ENCODE peak calls at places on chromosomes 5 and 9, in five cellular contexts. J is natural killer cell, C is tibial nerve, R is right lobe of liver, F is GM13976. P is an unnamed sample.
A peak's percentile ranks its signal among the peaks of the same experiment; 100 is the strongest.

GRCh38 chr5:116442095-116442534 is 132.5 kb downstream of the SEMA6A start:
- DNase-seq in J (no peak), C (no peak), R (peak; percentile 74), F (no peak), P (no peak)

GRCh38 chr9:81375461-81376100 is 313.8 kb downstream of the TLE1 start:
- DNase-seq in J (no peak), C (no peak), R (no peak), F (no peak), P (no peak)

GRCh38 chr5:133611357-133612020 is 852 bp downstream of the FSTL4 start:
- DNase-seq in J (no peak), C (no peak), R (no peak), F (no peak), P (no peak)

GRCh38 chr5:14809369-14810144 is 62.0 kb downstream of the ANKH start:
- DNase-seq in J (peak; percentile 56), C (peak; percentile 32), R (peak; percentile 53), F (peak; percentile 67), P (peak; percentile 88)

GRCh38 chr5:146213210-146213838 is 9.9 kb downstream of the RBM27 start:
- DNase-seq in J (no peak), C (no peak), R (no peak), F (no peak), P (no peak)

GRCh38 chr9:136619742-136620440 is 42.8 kb upstream of the EGFL7 start:
- DNase-seq in J (peak; percentile 46), C (peak; percentile 71), R (peak; percentile 97), F (no peak), P (peak; percentile 96)

GRCh38 chr5:68167195-68167651 is 48.3 kb upstream of the PIK3R1 start:
- DNase-seq in J (no peak), C (no peak), R (no peak), F (no peak), P (no peak)

GRCh38 chr5:16934123-16934522 is 2.0 kb downstream of the MYO10 start:
- DNase-seq in J (no peak), C (no peak), R (no peak), F (peak; percentile 59), P (peak; percentile 48)

GRCh38 chr9:131781069-131781468 is 41.2 kb upstream of the RAPGEF1 start:
- DNase-seq in J (no peak), C (no peak), R (no peak), F (no peak), P (no peak)

GRCh38 chr9:33709241-33709640 is 86.1 kb upstream of the PRSS3 start:
- DNase-seq in J (no peak), C (no peak), R (no peak), F (no peak), P (no peak)

GRCh38 chr5:14914193-14914592 is 42.6 kb upstream of the ANKH start:
- DNase-seq in J (no peak), C (no peak), R (no peak), F (no peak), P (no peak)

GRCh38 chr9:110095238-110095637 is 112.7 kb downstream of the C9orf152 start:
- DNase-seq in J (no peak), C (no peak), R (no peak), F (no peak), P (no peak)

GRCh38 chr9:134839441-134840125 is 41.0 kb upstream of the FCN2 start:
- DNase-seq in J (no peak), C (no peak), R (no peak), F (no peak), P (no peak)
- TF ChIP-seq CTCF in J (no peak), C (no peak), R (no peak), F (no peak), P (no peak)

GRCh38 chr5:151517122-151517920 is 69.9 kb downstream of the SLC36A1 start:
- DNase-seq in J (no peak), C (no peak), R (no peak), F (no peak), P (no peak)

GRCh38 chr5:151523335-151523734 is 67.8 kb downstream of the FAT2 start:
- DNase-seq in J (no peak), C (no peak), R (no peak), F (peak; percentile 72), P (no peak)

DNA sequence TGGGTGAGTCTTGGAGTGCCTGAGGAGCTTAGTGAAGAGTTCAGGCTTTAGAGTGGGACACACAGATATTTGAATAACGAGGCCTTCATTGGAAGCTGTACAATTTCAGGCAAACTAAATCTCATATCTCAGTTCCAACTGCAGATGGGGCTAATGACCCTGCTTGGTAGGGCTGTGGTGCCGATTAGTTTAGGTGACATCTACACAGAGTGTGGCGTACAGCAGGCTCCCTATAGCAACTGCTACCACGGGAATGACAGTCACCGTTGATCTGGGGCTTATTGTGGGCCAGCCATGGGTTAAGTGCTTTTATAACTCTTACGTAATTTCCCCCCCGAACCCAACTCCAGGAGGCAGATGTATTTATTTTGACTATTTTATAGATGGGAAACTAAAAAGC is 70.8 kb downstream of the FAT2 start:
- DNase-seq in J (no peak), C (no peak), R (no peak), F (no peak), P (no peak)
- TF ChIP-seq CTCF in J (no peak), C (no peak), R (no peak), F (no peak), P (no peak)

GRCh38 chr9:120985759-120986353 is 59.3 kb upstream of the TRAF1 start:
- DNase-seq in J (no peak), C (no peak), R (no peak), F (peak; percentile 50), P (no peak)
- TF ChIP-seq CTCF in J (no peak), C (peak; percentile 49), R (peak; percentile 40), F (peak; percentile 42), P (peak; percentile 30)

GRCh38 chr5:139711067-139711851 is 63.1 kb downstream of the CXXC5 start:
- DNase-seq in J (peak; percentile 71), C (no peak), R (no peak), F (peak; percentile 76), P (no peak)
- TF ChIP-seq CTCF in J (peak; percentile 31), C (no peak), R (no peak), F (peak; percentile 46), P (no peak)

GRCh38 chr9:99235874-99236627 is 14.0 kb downstream of the SEC61B start:
- DNase-seq in J (no peak), C (no peak), R (no peak), F (peak; percentile 58), P (no peak)
- TF ChIP-seq CTCF in J (no peak), C (no peak), R (no peak), F (no peak), P (no peak)

DNA sequence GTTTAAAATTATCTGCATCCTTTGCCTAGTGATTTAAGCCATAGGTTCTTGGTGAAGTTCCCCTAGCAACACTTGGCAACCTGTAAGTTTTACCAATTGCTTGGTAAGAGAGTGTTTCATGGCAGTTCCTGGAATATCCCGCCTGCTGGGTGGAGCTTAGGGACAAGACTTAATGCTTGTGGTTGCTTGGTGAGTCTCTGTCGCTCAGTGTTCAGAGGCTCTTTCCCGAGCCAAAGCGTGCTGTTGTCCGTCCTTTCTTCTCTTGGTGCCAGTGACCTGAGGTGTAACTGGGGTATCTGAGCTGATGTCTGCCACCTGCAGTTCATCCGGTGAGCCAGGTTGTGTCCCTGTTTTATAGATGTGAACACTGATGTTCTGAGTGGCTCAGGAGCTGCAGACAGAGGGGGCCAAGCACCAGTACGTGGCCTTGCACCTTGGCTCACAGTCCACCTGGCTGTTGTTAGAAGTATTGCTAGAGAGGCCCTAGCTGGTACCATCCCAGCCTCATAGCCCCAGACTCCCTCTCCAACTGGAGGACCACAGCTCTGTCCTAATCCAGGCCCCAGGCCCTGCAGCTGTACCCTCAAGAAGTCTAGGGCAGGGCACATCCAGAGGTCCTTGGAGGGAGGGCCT is 16.1 kb downstream of the PHF2 start:
- DNase-seq in J (no peak), C (no peak), R (no peak), F (peak; percentile 12), P (no peak)
- TF ChIP-seq CTCF in J (no peak), C (no peak), R (no peak), F (no peak), P (no peak)

DNA sequence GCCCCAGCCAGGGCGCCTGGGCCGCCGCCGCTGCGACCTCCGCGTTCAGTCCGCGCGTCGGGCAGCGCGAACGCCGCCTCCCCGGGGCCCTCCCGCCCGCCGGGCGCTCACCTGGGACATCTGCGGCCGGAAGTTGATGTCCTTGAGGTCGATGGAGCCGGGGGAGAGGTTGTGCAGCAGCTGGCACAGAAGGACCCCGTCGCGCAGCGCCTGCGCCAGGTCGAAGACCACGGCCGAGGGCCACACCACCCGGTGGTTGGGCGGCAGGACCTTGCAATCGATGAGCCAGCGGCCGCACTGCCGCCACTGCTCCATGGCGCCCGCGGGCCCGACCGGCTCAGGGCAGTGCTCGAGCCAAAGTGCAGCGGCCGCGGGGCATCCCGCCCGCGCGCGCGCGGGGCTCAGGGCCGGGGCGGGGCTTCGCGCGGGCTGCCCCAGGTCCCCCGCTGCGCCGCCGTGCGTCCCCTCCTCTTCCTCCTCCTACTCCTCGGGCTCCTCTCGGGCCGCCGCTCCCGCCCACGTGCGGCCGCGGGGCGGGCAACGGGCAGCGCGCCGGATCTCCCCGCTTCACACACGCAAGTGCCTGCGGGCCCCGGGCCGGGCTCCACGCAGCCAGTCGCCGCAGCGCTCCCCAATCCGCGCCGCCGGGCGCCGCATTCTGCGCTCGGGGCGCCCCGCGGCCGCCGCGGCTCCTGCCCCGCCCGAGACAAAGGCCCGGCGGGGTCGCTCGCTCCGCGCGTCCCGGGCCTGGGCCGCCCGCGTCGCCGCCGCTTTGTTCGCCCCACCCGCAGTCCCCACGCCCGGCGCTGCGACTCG is at the start of gene VAV2:
- DNase-seq in J (peak; percentile 26), C (no peak), R (peak; percentile 89), F (peak; percentile 83), P (peak; percentile 45)
- TF ChIP-seq CTCF in J (no peak), C (no peak), R (no peak), F (no peak), P (no peak)

DNA sequence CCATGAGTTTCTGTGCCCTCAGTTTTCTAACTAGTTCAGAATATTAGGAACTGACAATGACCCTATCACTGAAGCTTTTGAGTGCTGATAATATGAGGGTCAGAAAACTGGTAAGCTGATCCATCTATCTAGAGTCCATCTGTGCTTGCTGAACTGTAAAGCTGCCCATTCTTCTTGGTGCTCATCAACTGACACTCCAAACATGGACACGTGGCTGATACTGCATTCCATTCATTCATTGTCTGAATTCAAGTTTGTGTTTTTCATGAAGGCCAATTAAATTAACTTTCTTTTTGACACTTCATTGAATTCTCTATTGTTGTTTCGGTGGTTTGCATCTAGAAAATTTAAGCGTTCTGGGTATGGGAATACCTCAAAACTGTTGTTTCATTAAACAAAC is 17.6 kb downstream of the NREP start:
- DNase-seq in J (no peak), C (no peak), R (no peak), F (no peak), P (no peak)
- TF ChIP-seq CTCF in J (no peak), C (no peak), R (no peak), F (no peak), P (no peak)

DNA sequence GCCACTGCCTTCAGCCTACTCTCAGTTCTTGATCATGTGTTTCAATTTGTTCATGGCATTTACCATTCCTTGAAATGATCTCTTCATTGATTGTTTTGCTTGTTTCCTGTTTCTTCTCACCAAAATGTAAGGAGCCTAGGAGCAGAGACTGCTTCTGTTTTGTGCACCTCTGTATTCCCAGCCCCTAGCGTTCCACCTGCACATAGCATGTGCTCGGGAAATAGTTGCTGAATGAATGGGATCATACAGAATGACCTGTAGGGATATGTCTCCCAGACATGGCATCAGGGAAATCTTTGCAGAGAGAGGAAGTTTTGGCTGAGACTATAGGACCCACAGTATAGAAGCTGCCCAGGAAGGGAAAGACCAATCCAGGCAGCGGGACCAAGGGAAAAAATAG is 6.2 kb upstream of the CERCAM start:
- DNase-seq in J (no peak), C (no peak), R (no peak), F (no peak), P (no peak)
- TF ChIP-seq CTCF in J (no peak), C (no peak), R (peak; percentile 3), F (no peak), P (no peak)